ENCODE peak calls at places on chromosome 4, in seven cellular contexts. D is nephron progenitor cell, K is mucosa of gallbladder, Q is mesenchymal stem cell, H is AG08396, B is OCI-LY7, Y is iris pigment epithelial cell. C is an unnamed sample.

GRCh38 chr4:186669159-186669720 is 54.4 kb downstream of the FAT1 start:
- DNase-seq in H (peak; percentile 27), Q (peak; percentile 67), D (no peak), B (peak; percentile 16), Y (peak; percentile 82), K (no peak), C (no peak)

GRCh38 chr4:111838406-111838930 is 306.8 kb upstream of the FAM241A start:
- DNase-seq in Q (no peak), Y (no peak), D (no peak), K (no peak), H (no peak), B (no peak), C (no peak)

GRCh38 chr4:109462802-109463201 is 29.2 kb downstream of the SEC24B start:
- DNase-seq in Q (no peak), D (no peak), H (no peak), K (no peak), Y (no peak), B (no peak), C (no peak)

GRCh38 chr4:128452415-128452814 is 164.8 kb upstream of the PGRMC2 start:
- DNase-seq in Q (no peak), D (no peak), H (no peak), K (no peak), B (no peak), Y (no peak), C (no peak)

GRCh38 chr4:13344216-13344615 is 139.9 kb downstream of the RAB28 start:
- DNase-seq in Y (no peak), B (no peak), K (no peak), D (no peak), H (no peak), Q (no peak), C (no peak)

GRCh38 chr4:122831515-122832196 is 5.0 kb downstream of the FGF2 start:
- DNase-seq in H (no peak), K (no peak), D (no peak), Q (peak; percentile 37), Y (peak; percentile 68), B (no peak), C (no peak)

GRCh38 chr4:30769093-30769492 is 48.9 kb downstream of the PCDH7 start:
- DNase-seq in B (no peak), Q (no peak), K (no peak), Y (no peak), D (peak; percentile 2), H (no peak), C (no peak)

GRCh38 chr4:101753702-101754101 is 36.8 kb upstream of the BANK1 start:
- DNase-seq in Y (peak; percentile 43), K (no peak), H (no peak), B (no peak), D (no peak), Q (peak; percentile 56), C (no peak)

GRCh38 chr4:94256833-94257232 is 49.2 kb downstream of the SMARCAD1 start:
- DNase-seq in K (no peak), B (peak; percentile 14), H (no peak), D (no peak), Q (peak; percentile 19), Y (peak; percentile 10), C (no peak)

GRCh38 chr4:174665799-174666198 is 143.5 kb upstream of the HPGD start:
- DNase-seq in K (no peak), B (no peak), Q (no peak), H (no peak), D (no peak), Y (no peak), C (no peak)

GRCh38 chr4:113125418-113125817 is 76.0 kb downstream of the ANK2 start:
- DNase-seq in Q (no peak), H (no peak), D (no peak), Y (no peak), K (no peak), B (no peak), C (no peak)

GRCh38 chr4:142129473-142129872 is 493.1 kb downstream of the IL15 start:
- DNase-seq in K (no peak), H (no peak), Y (no peak), D (no peak), Q (no peak), B (no peak), C (no peak)

GRCh38 chr4:137650051-137650450 is 117.8 kb upstream of the PCDH18 start:
- DNase-seq in Y (no peak), Q (peak; percentile 79), H (no peak), D (no peak), B (no peak), K (no peak), C (no peak)

GRCh38 chr4:127828121-127828520 is 46.0 kb downstream of the HSPA4L start:
- DNase-seq in B (no peak), D (no peak), H (no peak), Q (no peak), Y (no peak), K (no peak), C (no peak)

GRCh38 chr4:54588404-54588803 is 69.4 kb upstream of the KIT start:
- DNase-seq in Q (peak; percentile 5), B (no peak), H (no peak), K (no peak), Y (peak; percentile 7), D (no peak), C (no peak)

GRCh38 chr4:125277827-125278226 is 36.9 kb upstream of the FAT4 start:
- DNase-seq in D (no peak), K (no peak), B (no peak), H (no peak), Y (no peak), Q (no peak), C (no peak)

GRCh38 chr4:98688416-98689290 is 30.2 kb upstream of the TSPAN5 start:
- DNase-seq in Y (peak; percentile 78), B (no peak), H (peak; percentile 39), Q (peak; percentile 80), K (no peak), D (no peak), C (no peak)

GRCh38 chr4:3296651-3297050 is 3.8 kb downstream of the RGS12 start:
- DNase-seq in K (no peak), D (no peak), Q (no peak), B (no peak), Y (no peak), H (no peak), C (no peak)